ENCODE peak calls at places on chromosomes 13 and 19, in six cellular contexts. V is PC-9; K is transverse colon; W is cardiac muscle cell; S is thyroid gland; R is naive thymus-derived CD4-positive, alpha-beta T cell. Z is an unnamed sample.

GRCh38 chr19:48715681-48716171 is 3.8 kb downstream of the MAMSTR start:
- DNase-seq in K (peak; percentile 37), V (no peak), W (no peak), R (no peak), S (no peak), Z (no peak)

GRCh38 chr13:31174018-31174417 is 12.3 kb upstream of the HSPH1 start:
- DNase-seq in R (no peak), W (no peak), K (no peak), V (no peak), S (no peak), Z (no peak)

GRCh38 chr13:110343241-110343865 is 36.3 kb downstream of the COL4A2 start:
- DNase-seq in W (no peak), V (peak; percentile 94), S (no peak), R (no peak), K (no peak), Z (no peak)

GRCh38 chr19:30711296-30711695 is 339.1 kb downstream of the ZNF536 start:
- DNase-seq in R (no peak), W (no peak), K (no peak), S (peak; percentile 70), V (no peak), Z (no peak)

GRCh38 chr19:58059681-58060080 is 599 bp downstream of the ZNF135 start:
- DNase-seq in V (no peak), S (no peak), W (no peak), K (no peak), R (no peak), Z (no peak)

GRCh38 chr13:112061367-112062046 is 5.4 kb upstream of the SOX1 start:
- DNase-seq in K (no peak), S (no peak), W (no peak), R (no peak), V (no peak), Z (no peak)

GRCh38 chr13:111908391-111908790 is 158.6 kb upstream of the SOX1 start:
- DNase-seq in K (no peak), V (no peak), S (no peak), R (no peak), W (no peak), Z (no peak)

GRCh38 chr13:90403330-90404082 is 944.0 kb upstream of the MIR17HG start:
- DNase-seq in K (no peak), V (no peak), W (no peak), R (no peak), S (no peak), Z (peak; percentile 64)

GRCh38 chr19:6233827-6234511 is 45.8 kb downstream of the MLLT1 start:
- DNase-seq in K (no peak), S (peak; percentile 75), V (no peak), W (no peak), R (no peak), Z (peak; percentile 67)

GRCh38 chr13:37621811-37622361 is 23.3 kb upstream of the POSTN start:
- DNase-seq in R (no peak), W (no peak), V (no peak), S (no peak), K (no peak), Z (no peak)

GRCh38 chr13:113863511-113864302 is at the start of gene GAS6:
- DNase-seq in S (peak; percentile 68), K (peak; percentile 80), V (no peak), R (peak; percentile 23), W (peak; percentile 74), Z (peak; percentile 49)

DNA sequence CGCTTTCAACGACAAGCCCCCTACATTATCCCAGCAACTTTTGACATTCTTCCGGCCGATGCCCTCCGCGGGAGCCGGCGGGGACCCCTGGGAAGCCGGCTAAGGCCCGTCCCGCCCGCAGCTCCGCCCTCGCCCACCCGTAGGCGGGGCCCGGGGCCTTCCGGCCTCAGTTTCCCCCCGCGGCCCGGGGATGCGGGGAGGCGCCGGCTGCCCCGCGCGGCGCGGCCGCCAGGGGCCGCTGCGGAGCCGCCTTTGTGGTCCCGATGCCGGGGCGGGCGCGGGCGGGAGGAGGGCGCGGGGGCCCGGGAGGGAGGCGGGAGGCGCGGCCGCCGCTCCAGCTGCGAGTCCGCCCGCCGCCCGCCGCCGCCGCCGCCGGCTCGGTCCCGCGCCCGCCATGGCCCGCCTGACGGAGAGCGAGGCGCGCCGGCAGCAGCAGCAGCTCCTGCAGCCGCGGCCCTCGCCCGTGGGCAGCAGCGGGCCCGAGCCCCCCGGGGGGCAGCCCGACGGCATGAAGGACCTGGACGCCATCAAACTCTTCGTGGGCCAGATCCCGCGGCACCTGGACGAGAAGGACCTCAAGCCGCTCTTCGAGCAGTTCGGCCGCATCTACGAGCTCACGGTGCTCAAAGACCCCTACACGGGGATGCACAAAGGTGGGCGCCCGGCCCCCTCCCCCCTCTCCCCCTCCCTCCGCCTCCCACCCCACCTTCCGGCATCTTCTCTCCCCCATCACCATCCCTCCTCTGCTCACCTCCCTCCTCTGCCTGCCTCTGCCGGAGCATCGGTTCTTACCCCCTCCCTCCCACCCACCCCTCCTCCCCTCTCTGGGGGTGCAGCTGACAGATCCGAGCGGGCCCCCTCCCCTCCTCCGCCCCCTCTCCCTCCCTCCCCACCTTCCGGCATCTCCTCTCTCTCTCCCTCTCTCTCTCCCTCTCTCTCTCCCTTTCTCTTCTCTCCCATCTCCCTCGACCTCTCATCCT is at the start of gene CELF5:
- DNase-seq in K (peak; percentile 53), R (peak; percentile 55), V (no peak), S (peak; percentile 46), W (peak; percentile 81), Z (peak; percentile 79)
- H3K4me3 ChIP-seq in K (peak within 1 kb of the TSS; percentile 24), R (no peak within 1 kb of the TSS), V (no peak within 1 kb of the TSS), S (no peak within 1 kb of the TSS), W (peak within 1 kb of the TSS; percentile 21), Z (no peak within 1 kb of the TSS)

GRCh38 chr19:55115446-55116065 is 1.9 kb downstream of the PPP1R12C start:
- DNase-seq in S (no peak), W (no peak), R (no peak), K (no peak), V (no peak), Z (no peak)
- H3K4me1 ChIP-seq in S (peaks cover 36% of the 10 kb centered on the region), W (peaks cover 23% of the 10 kb centered on the region), R (peaks cover 12% of the 10 kb centered on the region), K (peaks cover 50% of the 10 kb centered on the region), V (peaks cover 22% of the 10 kb centered on the region), Z (no peaks in the 10 kb centered on the region)

GRCh38 chr19:23263870-23264590 is 13.8 kb upstream of the ZNF724 start:
- DNase-seq in R (no peak), K (no peak), S (no peak), V (no peak), W (no peak), Z (no peak)

GRCh38 chr19:23261496-23262020 is 11.4 kb upstream of the ZNF724 start:
- DNase-seq in V (no peak), K (no peak), S (no peak), W (no peak), R (no peak), Z (no peak)

GRCh38 chr19:23260956-23261355 is 10.8 kb upstream of the ZNF724 start:
- DNase-seq in S (no peak), K (no peak), W (no peak), R (no peak), V (no peak), Z (no peak)

GRCh38 chr19:23263396-23263795 is 13.2 kb upstream of the ZNF724 start:
- DNase-seq in S (no peak), W (no peak), K (no peak), R (no peak), V (no peak), Z (no peak)

GRCh38 chr19:23262892-23263291 is 12.7 kb upstream of the ZNF724 start:
- DNase-seq in K (no peak), V (no peak), S (no peak), W (no peak), R (no peak), Z (no peak)
- H3K4me3 ChIP-seq in K (no peak overlapping the region), V (no peak overlapping the region), S (no peak overlapping the region), W (no peak overlapping the region), R (no peak overlapping the region), Z (no peak overlapping the region)

DNA sequence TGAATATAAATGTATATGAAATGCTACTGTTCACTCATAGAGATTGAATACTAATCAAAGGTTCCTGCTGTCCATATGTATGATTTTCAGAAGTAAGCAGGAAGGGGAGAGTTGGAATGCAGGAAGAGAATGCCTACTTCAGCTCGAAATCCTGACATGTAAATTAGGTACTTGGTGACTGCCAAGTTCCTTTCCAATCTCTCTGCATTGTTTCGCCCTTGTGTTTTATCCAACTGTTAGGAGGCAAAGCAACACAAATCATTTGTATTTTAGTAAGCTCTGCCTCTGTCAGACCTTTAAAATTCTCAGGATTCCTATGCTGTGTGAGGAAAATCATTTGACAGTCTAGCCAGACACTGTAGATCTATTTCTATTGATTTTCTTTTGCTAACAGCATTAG is 9.0 kb downstream of the STARD13 start:
- DNase-seq in R (no peak), V (no peak), W (no peak), K (no peak), S (no peak), Z (no peak)
- H3K4me1 ChIP-seq in R (no peaks in the 10 kb centered on the region), V (peaks cover 38% of the 10 kb centered on the region), W (peaks cover 13% of the 10 kb centered on the region), K (peaks cover 94% of the 10 kb centered on the region), S (peaks cover 22% of the 10 kb centered on the region), Z (no peaks in the 10 kb centered on the region)

DNA sequence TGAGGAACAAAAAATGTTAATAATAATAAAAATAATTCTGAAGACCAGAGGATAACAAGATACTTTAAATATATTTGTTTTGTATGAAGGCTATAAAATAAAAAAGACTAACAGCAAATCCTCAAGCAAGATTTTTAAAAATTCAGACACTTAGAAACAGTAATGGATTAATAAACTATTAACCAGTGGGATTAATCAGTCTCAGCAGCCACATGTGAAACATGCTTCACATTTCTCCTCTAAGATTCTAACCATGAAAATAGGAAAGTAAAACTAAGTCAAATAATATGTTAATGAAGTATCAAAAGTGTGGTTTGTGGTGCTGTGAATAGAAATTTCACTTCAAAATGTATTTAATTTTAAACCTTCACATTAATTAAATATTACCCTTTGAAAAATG is 57.4 kb downstream of the KCNRG start:
- DNase-seq in V (no peak), R (no peak), K (no peak), W (no peak), S (no peak), Z (no peak)
- H3K4me3 ChIP-seq in V (no peak overlapping the region), R (no peak overlapping the region), K (no peak overlapping the region), W (no peak overlapping the region), S (no peak overlapping the region), Z (no peak overlapping the region)